ENCODE peak calls at places on chromosomes 4 and X, in ten cellular contexts. V is CD8-positive, alpha-beta T cell; C is endothelial cell of umbilical vein; K is substantia nigra; N is fibroblast of pulmonary artery; W is SK-N-DZ; F is PC-3; U is AG04449; D is NCI-H2081; Y is Right ventricle myocardium inferior. O is an unnamed sample.

GRCh38 chrX:57232658-57233360 is 53.7 kb upstream of the FAAH2 start:
- DNase-seq in C (no peak), Y (no peak), F (no peak), U (no peak), W (no peak), N (no peak), V (no peak), K (no peak), D (no peak), O (no peak)

GRCh38 chr4:79292008-79292407 is 33.9 kb downstream of the NAA11 start:
- DNase-seq in N (no peak), F (no peak), K (no peak), U (no peak), C (no peak), D (no peak), W (no peak), Y (no peak), V (no peak), O (no peak)

GRCh38 chrX:8906299-8906698 is 105.1 kb upstream of the FAM9A start:
- DNase-seq in W (no peak), C (no peak), N (no peak), U (no peak), Y (no peak), K (no peak), F (no peak), V (no peak), D (no peak), O (no peak)

GRCh38 chr4:41012308-41012707 is 202.0 kb downstream of the APBB2 start:
- DNase-seq in C (no peak), Y (no peak), V (no peak), N (peak), D (no peak), W (no peak), U (no peak), K (no peak), F (no peak), O (no peak)

GRCh38 chr4:153765836-153766235 is 6.0 kb upstream of the RNF175 start:
- DNase-seq in V (no peak), Y (no peak), K (no peak), U (no peak), N (no peak), W (no peak), F (no peak), C (no peak), D (no peak), O (no peak)

GRCh38 chr4:624705-625590 is at the start of gene PDE6B:
- DNase-seq in W (peak), D (no peak), K (no peak), C (no peak), V (no peak), U (no peak), Y (no peak), F (no peak), N (no peak), O (no peak)

GRCh38 chr4:10096976-10097330 is 19.6 kb downstream of the WDR1 start:
- DNase-seq in D (no peak), W (no peak), N (no peak), Y (peak), V (no peak), K (no peak), U (no peak), F (no peak), C (no peak), O (peak)

GRCh38 chr4:17854076-17854475 is 43.3 kb downstream of the NCAPG start:
- DNase-seq in D (no peak), W (no peak), F (no peak), Y (no peak), V (no peak), U (peak), K (no peak), C (no peak), N (no peak), O (no peak)

GRCh38 chrX:84729809-84730208 is 227.6 kb upstream of the HDX start:
- DNase-seq in K (peak), W (peak), U (no peak), C (peak), V (no peak), F (peak), D (peak), N (peak), Y (no peak), O (peak)

GRCh38 chr4:79198886-79199591 is 126.8 kb downstream of the NAA11 start:
- DNase-seq in K (no peak), V (no peak), Y (no peak), N (no peak), U (no peak), F (no peak), D (peak), W (peak), C (no peak), O (no peak)

GRCh38 chr4:67660418-67660817 is 40.5 kb downstream of the UBA6 start:
- DNase-seq in Y (no peak), U (no peak), N (no peak), F (no peak), D (no peak), V (no peak), C (no peak), K (no peak), W (no peak), O (no peak)

GRCh38 chr4:118206627-118207026 is 146.2 kb downstream of the PRSS12 start:
- DNase-seq in N (peak), W (no peak), C (no peak), D (no peak), U (peak), V (no peak), K (no peak), F (no peak), Y (no peak), O (no peak)

GRCh38 chr4:38190717-38191178 is 230.6 kb downstream of the PTTG2 start:
- DNase-seq in U (peak), W (no peak), D (no peak), V (no peak), C (peak), F (peak), K (no peak), N (peak), Y (no peak), O (peak)

GRCh38 chr4:44157611-44158277 is 290.9 kb downstream of the KCTD8 start:
- DNase-seq in K (no peak), N (peak), W (no peak), Y (no peak), V (no peak), C (peak), U (no peak), F (peak), D (no peak), O (no peak)

GRCh38 chr4:40261246-40262078 is 64.6 kb downstream of the RHOH start:
- DNase-seq in F (no peak), V (no peak), K (no peak), W (no peak), D (no peak), C (no peak), N (no peak), U (no peak), Y (no peak), O (no peak)

GRCh38 chr4:40571208-40571607 is 58.5 kb downstream of the RBM47 start:
- DNase-seq in F (peak), V (no peak), Y (no peak), W (no peak), U (no peak), D (no peak), N (no peak), K (no peak), C (no peak), O (no peak)

GRCh38 chrX:30620980-30621716 is 32.1 kb upstream of the GK start:
- DNase-seq in V (no peak), F (peak), U (peak), K (no peak), C (no peak), N (peak), W (no peak), D (no peak), Y (no peak), O (peak)

GRCh38 chr4:183057255-183057654 is 41.8 kb upstream of the WWC2 start:
- DNase-seq in D (no peak), C (no peak), F (no peak), N (no peak), W (no peak), V (no peak), K (no peak), U (no peak), Y (no peak), O (no peak)

GRCh38 chr4:126752702-126753101 is 880.1 kb upstream of the INTU start:
- DNase-seq in V (no peak), U (no peak), C (no peak), K (no peak), D (no peak), N (no peak), Y (no peak), F (no peak), W (no peak), O (no peak)

GRCh38 chr4:150415213-150415612 is 166.7 kb upstream of the MAB21L2 start:
- DNase-seq in U (no peak), V (no peak), K (no peak), D (no peak), Y (no peak), W (peak), N (no peak), F (no peak), C (no peak), O (no peak)

GRCh38 chr4:186957952-186958555 is 234.4 kb upstream of the FAT1 start:
- DNase-seq in W (no peak), K (no peak), F (no peak), C (no peak), U (no peak), D (no peak), Y (no peak), N (no peak), V (no peak), O (no peak)

GRCh38 chr4:1898681-1899080 is 27.5 kb downstream of the NSD2 start:
- DNase-seq in U (no peak), D (no peak), W (no peak), Y (no peak), F (no peak), V (no peak), K (no peak), N (no peak), C (no peak), O (no peak)

GRCh38 chr4:109730294-109731051 is 603 bp upstream of the PLA2G12A start:
- DNase-seq in U (no peak), N (peak), C (peak), Y (peak), W (peak), F (peak), K (peak), D (peak), V (no peak), O (peak)

GRCh38 chr4:89001647-89002518 is 55.1 kb downstream of the FAM13A start:
- DNase-seq in D (peak), C (no peak), Y (no peak), F (no peak), K (no peak), U (no peak), V (no peak), N (no peak), W (peak), O (no peak)

GRCh38 chr4:151325320-151326246 is at the start of gene SH3D19:
- DNase-seq in F (peak), Y (peak), U (no peak), C (peak), N (peak), D (peak), W (peak), V (no peak), K (peak), O (peak)

GRCh38 chr4:86034616-86035015 is 325.2 kb downstream of the MAPK10 start:
- DNase-seq in C (no peak), D (no peak), Y (no peak), F (no peak), W (no peak), U (no peak), K (no peak), V (no peak), N (peak), O (no peak)

GRCh38 chr4:81326581-81326980 is 111.6 kb upstream of the PRKG2 start:
- DNase-seq in F (no peak), N (no peak), D (no peak), K (no peak), C (no peak), V (no peak), U (no peak), Y (no peak), W (no peak), O (no peak)

GRCh38 chrX:71626576-71626975 is 8.3 kb upstream of the CXCR3 start:
- DNase-seq in Y (no peak), F (no peak), D (no peak), K (no peak), V (no peak), W (no peak), C (no peak), N (no peak), U (no peak), O (no peak)

GRCh38 chrX:69991685-69992084 is 58.1 kb downstream of the AWAT2 start:
- DNase-seq in Y (peak), F (no peak), U (no peak), D (no peak), N (no peak), C (no peak), W (no peak), V (no peak), K (no peak), O (no peak)

GRCh38 chrX:72030431-72030830 is 101.3 kb downstream of the RTL5 start:
- DNase-seq in F (no peak), N (no peak), V (no peak), K (no peak), W (no peak), U (no peak), C (no peak), Y (no peak), D (no peak), O (no peak)

GRCh38 chr4:95217197-95217596 is 331.6 kb downstream of the UNC5C start:
- DNase-seq in C (no peak), F (no peak), K (no peak), U (no peak), V (no peak), Y (no peak), N (no peak), W (no peak), D (no peak), O (no peak)

GRCh38 chrX:9542106-9542764 is 77.4 kb downstream of the TBL1X start:
- DNase-seq in Y (no peak), F (no peak), D (no peak), C (no peak), U (no peak), W (no peak), N (no peak), V (no peak), K (no peak), O (no peak)

GRCh38 chrX:110691446-110691845 is 104.2 kb downstream of the CHRDL1 start:
- DNase-seq in W (no peak), F (no peak), N (no peak), U (no peak), V (no peak), Y (no peak), K (no peak), C (no peak), D (no peak), O (no peak)

GRCh38 chr4:80184791-80185756 is 12.2 kb upstream of the PRDM8 start:
- DNase-seq in V (no peak), C (no peak), F (peak), W (peak), N (no peak), Y (no peak), K (no peak), D (no peak), U (no peak), O (peak)

GRCh38 chr4:93203708-93204107 is 624.8 kb upstream of the ATOH1 start:
- DNase-seq in F (no peak), K (no peak), Y (no peak), D (no peak), W (peak), C (no peak), V (no peak), N (peak), U (no peak), O (no peak)

GRCh38 chrX:108148524-108148923 is 56.9 kb downstream of the ATG4A start:
- DNase-seq in V (no peak), F (no peak), Y (no peak), K (no peak), W (no peak), D (no peak), U (no peak), C (no peak), N (no peak), O (no peak)